ENCODE peak calls at places on chromosomes 13 and 19, in ten cellular contexts. P is activated naive CD4-positive, alpha-beta T cell treated with anti-CD3 and anti-CD28 coated beads, Interleukin-2, amount 50 U/mL, for 16 hours; H is left ventricle myocardium inferior; Y is NCI-H1105; R is DMS79 treated with DMSO at 0.1 percent for 48 hours; T is NCI-H2029; I is HTR-8/SVneo; V is AG09309; D is T-helper 2 cell; U is CD4-positive, alpha-beta T cell. F is an unnamed sample.

GRCh38 chr19:58325623-58326022 is 1.2 kb upstream of the ZSCAN22 start:
- DNase-seq in D (peak; percentile 27), I (no peak), T (no peak), R (no peak), Y (no peak), V (no peak), U (no peak), P (no peak), H (no peak), F (no peak)

GRCh38 chr19:19137556-19138109 is 645 bp downstream of the TMEM161A start:
- DNase-seq in H (no peak), I (no peak), T (no peak), U (no peak), R (peak; percentile 7), V (no peak), Y (no peak), P (no peak), D (no peak), F (no peak)

GRCh38 chr19:50567882-50568281 is 353 bp downstream of the LRRC4B start:
- DNase-seq in R (no peak), H (no peak), V (no peak), T (no peak), D (no peak), P (no peak), I (no peak), U (no peak), Y (no peak), F (no peak)

GRCh38 chr13:30441304-30441703 is 19.0 kb downstream of the UBE2L5 start:
- DNase-seq in H (no peak), T (no peak), P (no peak), R (no peak), D (peak; percentile 34), U (no peak), V (no peak), I (no peak), Y (no peak), F (no peak)

GRCh38 chr13:70388935-70389334 is 280.7 kb upstream of the KLHL1 start:
- DNase-seq in V (no peak), U (no peak), T (no peak), I (no peak), R (no peak), P (no peak), Y (no peak), H (no peak), D (no peak), F (no peak)

GRCh38 chr13:42970824-42971669 is 21.0 kb downstream of the EPSTI1 start:
- DNase-seq in T (no peak), U (peak; percentile 13), P (peak; percentile 40), H (no peak), R (no peak), V (no peak), D (peak; percentile 57), I (peak; percentile 36), Y (no peak), F (no peak)

GRCh38 chr13:76799696-76800095 is 86.5 kb downstream of the KCTD12 start:
- DNase-seq in U (no peak), V (no peak), P (no peak), R (no peak), Y (no peak), H (no peak), T (peak; percentile 39), I (no peak), D (peak; percentile 8), F (no peak)

GRCh38 chr19:43966079-43966694 is 15.2 kb downstream of the ZNF221 start:
- DNase-seq in H (no peak), R (no peak), Y (no peak), P (no peak), D (no peak), U (no peak), V (no peak), T (no peak), I (no peak), F (no peak)

GRCh38 chr19:47493378-47494210 is 9.6 kb upstream of the KPTN start:
- DNase-seq in H (peak; percentile 59), V (no peak), D (no peak), U (no peak), I (no peak), P (no peak), Y (no peak), T (no peak), R (no peak), F (no peak)

GRCh38 chr13:96214804-96215445 is 125.0 kb downstream of the HS6ST3 start:
- DNase-seq in U (no peak), P (no peak), D (peak; percentile 5), T (no peak), Y (no peak), V (no peak), R (no peak), H (no peak), I (no peak), F (no peak)

GRCh38 chr13:107864543-107865460 is 350.5 kb downstream of the LIG4 start:
- DNase-seq in D (no peak), P (no peak), R (peak; percentile 90), I (no peak), V (no peak), U (no peak), H (no peak), T (no peak), Y (peak; percentile 33), F (no peak)

GRCh38 chr19:14187586-14187985 is 18.4 kb downstream of the ADGRL1 start:
- DNase-seq in H (no peak), D (no peak), R (no peak), U (no peak), I (no peak), P (no peak), V (no peak), T (no peak), Y (no peak), F (no peak)

GRCh38 chr19:29666634-29667389 is 1.6 kb downstream of the PLEKHF1 start:
- DNase-seq in H (peak; percentile 79), D (peak; percentile 36), R (no peak), P (no peak), T (no peak), V (no peak), I (no peak), U (no peak), Y (no peak), F (no peak)

GRCh38 chr13:89899302-89900103 is 1448.0 kb upstream of the MIR17HG start:
- DNase-seq in U (no peak), Y (no peak), V (no peak), T (no peak), H (no peak), P (no peak), D (no peak), R (no peak), I (no peak), F (no peak)

GRCh38 chr19:52453324-52454094 is at the start of gene ZNF578:
- DNase-seq in Y (no peak), H (peak; percentile 84), I (peak; percentile 84), P (peak; percentile 72), T (no peak), D (peak; percentile 64), R (no peak), V (peak; percentile 43), U (peak; percentile 53), F (peak; percentile 66)

GRCh38 chr19:52600639-52601024 is 30.5 kb downstream of the ZNF701 start:
- DNase-seq in D (peak; percentile 24), V (no peak), U (no peak), R (no peak), Y (peak; percentile 27), I (no peak), H (no peak), T (no peak), P (peak; percentile 17), F (no peak)

GRCh38 chr19:33419763-33420080 is 46.2 kb downstream of the CEBPG start:
- DNase-seq in Y (no peak), D (no peak), I (no peak), R (no peak), U (no peak), T (no peak), V (no peak), H (no peak), P (no peak), F (no peak)

GRCh38 chr19:46784262-46785053 is 3.9 kb downstream of the SLC1A5 start:
- DNase-seq in D (peak; percentile 86), H (peak; percentile 69), I (peak; percentile 82), U (no peak), P (peak; percentile 73), R (peak; percentile 76), Y (no peak), V (peak; percentile 89), T (peak; percentile 83), F (peak; percentile 72)

GRCh38 chr13:46751811-46752635 is 44.9 kb downstream of the ESD start:
- DNase-seq in D (peak; percentile 93), Y (no peak), V (peak; percentile 11), U (peak; percentile 25), T (no peak), R (no peak), P (peak; percentile 20), H (no peak), I (no peak), F (no peak)

GRCh38 chr13:73465629-73465974 is 406.8 kb downstream of the KLF5 start:
- DNase-seq in V (no peak), H (no peak), P (no peak), Y (no peak), D (no peak), R (no peak), U (no peak), I (peak; percentile 5), T (no peak), F (peak; percentile 16)